ENCODE peak calls at places on chromosomes 11 and 22, in six cellular contexts. E is transverse colon, O is Daoy, A is nucleus accumbens, J is testis, D is DMS79. Y is an unnamed sample.

GRCh38 chr11:87251560-87251959 is 213.8 kb downstream of the TMEM135 start:
- DNase-seq in J (no peak), E (no peak), A (no peak), D (no peak), O (no peak), Y (no peak)

GRCh38 chr22:50191041-50191740 is 5.5 kb downstream of the TRABD start:
- DNase-seq in E (peak), A (no peak), D (no peak), O (no peak), J (no peak), Y (peak)

GRCh38 chr22:49954991-49955580 is 5.5 kb upstream of the PIM3 start:
- DNase-seq in E (no peak), O (no peak), A (no peak), J (no peak), D (no peak), Y (no peak)

GRCh38 chr11:1559103-1559951 is 12.7 kb downstream of the DUSP8 start:
- DNase-seq in A (peak), E (peak), O (peak), D (peak), J (peak), Y (no peak)

GRCh38 chr22:43823353-43823908 is 11.3 kb upstream of the EFCAB6 start:
- DNase-seq in A (no peak), J (no peak), O (peak), E (no peak), D (peak), Y (no peak)

GRCh38 chr11:18248561-18248960 is at the start of gene SAA2:
- DNase-seq in D (no peak), E (no peak), A (no peak), O (peak), J (no peak), Y (no peak)

GRCh38 chr11:95567685-95568084 is 221.9 kb downstream of the FAM76B start:
- DNase-seq in E (no peak), O (no peak), D (no peak), J (no peak), A (no peak), Y (no peak)

GRCh38 chr11:106507645-106508306 is 430.3 kb downstream of the AASDHPPT start:
- DNase-seq in O (no peak), A (no peak), E (no peak), D (no peak), J (no peak), Y (no peak)

GRCh38 chr11:43947815-43948214 is 5.4 kb downstream of the C11orf96 start:
- DNase-seq in O (no peak), A (no peak), D (no peak), J (no peak), E (no peak), Y (no peak)

GRCh38 chr11:44065161-44065571 is 904 bp upstream of the ACCS start:
- DNase-seq in O (no peak), J (no peak), E (no peak), D (no peak), A (no peak), Y (no peak)

GRCh38 chr22:24400726-24401596 is 26.4 kb upstream of the ADORA2A start:
- DNase-seq in E (no peak), J (no peak), A (no peak), D (no peak), O (no peak), Y (peak)